ENCODE peak calls at places on chromosomes 3 and 15, in four cellular contexts. One of them, this sample, is unnamed.

GRCh38 chr15:35958936-35959335 is 413.0 kb upstream of the DPH6 start:
- DNase-seq in IMR-90: peak; percentile 12
- DNase-seq in K562: no peak
- DNase-seq in SK-N-SH: no peak
- DNase-seq in this sample: no peak

GRCh38 chr15:85872125-85872524 is 77.4 kb upstream of the KLHL25 start:
- DNase-seq in IMR-90: no peak
- DNase-seq in K562: no peak
- DNase-seq in SK-N-SH: no peak
- DNase-seq in this sample: no peak

GRCh38 chr15:58086479-58086878 is 21.0 kb upstream of the ALDH1A2 start:
- DNase-seq in IMR-90: peak; percentile 15
- DNase-seq in K562: no peak
- DNase-seq in SK-N-SH: no peak
- DNase-seq in this sample: no peak

GRCh38 chr15:77702211-77702957 is 69.7 kb upstream of the LINGO1 start:
- DNase-seq in IMR-90: peak; percentile 18
- DNase-seq in K562: peak; percentile 76
- DNase-seq in SK-N-SH: no peak
- DNase-seq in this sample: peak; percentile 37

GRCh38 chr15:49439678-49440375 is 16.8 kb downstream of the FGF7 start:
- DNase-seq in IMR-90: no peak
- DNase-seq in K562: no peak
- DNase-seq in SK-N-SH: no peak
- DNase-seq in this sample: no peak

GRCh38 chr15:93943607-93944006 is 287.8 kb upstream of the MCTP2 start:
- DNase-seq in IMR-90: no peak
- DNase-seq in K562: no peak
- DNase-seq in SK-N-SH: peak; percentile 9
- DNase-seq in this sample: no peak

GRCh38 chr3:66397745-66398144 is 103.1 kb downstream of the LRIG1 start:
- DNase-seq in IMR-90: peak; percentile 34
- DNase-seq in K562: no peak
- DNase-seq in SK-N-SH: no peak
- DNase-seq in this sample: no peak

GRCh38 chr3:160950954-160951353 is 154.2 kb downstream of the B3GALNT1 start:
- DNase-seq in IMR-90: no peak
- DNase-seq in K562: no peak
- DNase-seq in SK-N-SH: no peak
- DNase-seq in this sample: no peak

GRCh38 chr15:86064326-86064725 is 15.3 kb upstream of the AGBL1 start:
- DNase-seq in IMR-90: no peak
- DNase-seq in K562: no peak
- DNase-seq in SK-N-SH: no peak
- DNase-seq in this sample: no peak

GRCh38 chr3:4752201-4753072 is 226.8 kb upstream of the BHLHE40 start:
- DNase-seq in IMR-90: peak; percentile 10
- DNase-seq in K562: no peak
- DNase-seq in SK-N-SH: no peak
- DNase-seq in this sample: peak; percentile 87

GRCh38 chr3:62672270-62672987 is 202.8 kb downstream of the CADPS start:
- DNase-seq in IMR-90: no peak
- DNase-seq in K562: no peak
- DNase-seq in SK-N-SH: no peak
- DNase-seq in this sample: no peak

GRCh38 chr3:123688241-123688747 is 103.4 kb upstream of the HACD2 start:
- DNase-seq in IMR-90: peak; percentile 97
- DNase-seq in K562: no peak
- DNase-seq in SK-N-SH: no peak
- DNase-seq in this sample: peak; percentile 59

GRCh38 chr15:44569316-44569715 is 32.4 kb downstream of the EIF3J start:
- DNase-seq in IMR-90: no peak
- DNase-seq in K562: no peak
- DNase-seq in SK-N-SH: no peak
- DNase-seq in this sample: no peak
- TF ChIP-seq SMC3 in IMR-90: no peak
- TF ChIP-seq SMC3 in K562: no peak
- TF ChIP-seq SMC3 in SK-N-SH: no peak
- TF ChIP-seq SMC3 in this sample: no peak

GRCh38 chr3:128270559-128271492 is 117.5 kb downstream of the EEFSEC start:
- DNase-seq in IMR-90: no peak
- DNase-seq in K562: no peak
- DNase-seq in SK-N-SH: peak; percentile 51
- DNase-seq in this sample: no peak

GRCh38 chr3:128269796-128270195 is 116.5 kb downstream of the EEFSEC start:
- DNase-seq in IMR-90: no peak
- DNase-seq in K562: no peak
- DNase-seq in SK-N-SH: no peak
- DNase-seq in this sample: no peak

GRCh38 chr3:128266453-128266852 is 113.2 kb downstream of the EEFSEC start:
- DNase-seq in IMR-90: no peak
- DNase-seq in K562: peak; percentile 36
- DNase-seq in SK-N-SH: no peak
- DNase-seq in this sample: no peak

GRCh38 chr3:128269131-128269775 is 116.0 kb downstream of the EEFSEC start:
- DNase-seq in IMR-90: no peak
- DNase-seq in K562: no peak
- DNase-seq in SK-N-SH: no peak
- DNase-seq in this sample: no peak

GRCh38 chr3:128267541-128267940 is 114.3 kb downstream of the EEFSEC start:
- DNase-seq in IMR-90: no peak
- DNase-seq in K562: no peak
- DNase-seq in SK-N-SH: no peak
- DNase-seq in this sample: no peak
- TF ChIP-seq SMC3 in IMR-90: no peak
- TF ChIP-seq SMC3 in K562: no peak
- TF ChIP-seq SMC3 in SK-N-SH: no peak
- TF ChIP-seq SMC3 in this sample: no peak

DNA sequence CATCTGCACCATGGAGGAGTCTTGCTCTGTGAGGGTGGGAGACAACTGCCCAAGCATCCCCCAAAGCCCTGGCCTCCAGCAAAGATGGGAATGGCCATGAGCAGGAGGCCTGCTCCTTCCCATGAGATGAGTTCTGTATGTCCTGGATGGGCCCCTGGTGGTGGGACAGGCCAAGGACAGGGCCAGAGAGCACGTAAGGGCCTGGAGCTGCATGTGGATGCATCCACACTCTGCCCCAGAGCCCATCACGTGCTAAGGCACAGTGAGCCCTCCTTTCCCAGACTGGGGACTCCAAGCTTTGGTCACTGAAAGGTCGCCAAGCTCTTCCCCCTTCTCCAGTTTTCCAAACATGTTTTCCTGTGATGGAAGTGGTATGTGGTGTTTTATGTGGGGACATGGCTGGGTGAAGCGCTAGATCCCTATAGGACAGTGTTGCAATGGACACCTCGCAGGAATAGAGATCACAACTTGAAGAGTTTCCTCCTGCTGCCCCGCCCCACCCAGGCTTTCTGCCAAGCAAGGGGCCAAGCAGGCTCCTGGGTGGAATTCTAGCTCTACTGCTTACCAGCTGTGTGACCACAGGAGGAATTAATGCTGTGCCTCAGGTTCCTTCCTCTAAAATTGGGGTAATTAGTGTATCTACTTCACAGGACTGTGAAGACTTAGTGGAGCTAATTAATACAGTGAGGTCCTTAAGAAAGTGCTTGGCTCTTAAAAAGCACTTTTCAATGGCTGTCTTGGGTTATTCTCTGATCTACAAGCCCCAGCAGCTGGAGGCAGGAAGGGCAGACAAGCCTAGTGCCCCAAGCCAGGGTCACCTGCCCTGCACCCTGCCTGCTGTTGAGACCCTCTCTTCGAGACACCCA is 106.4 kb upstream of the RPL32 start:
- DNase-seq in IMR-90: peak; percentile 68
- DNase-seq in K562: peak; percentile 65
- DNase-seq in SK-N-SH: no peak
- DNase-seq in this sample: no peak
- TF ChIP-seq SMC3 in IMR-90: no peak
- TF ChIP-seq SMC3 in K562: no peak
- TF ChIP-seq SMC3 in SK-N-SH: no peak
- TF ChIP-seq SMC3 in this sample: no peak

GRCh38 chr3:85574306-85574705 is 615.5 kb downstream of the CADM2 start:
- DNase-seq in IMR-90: no peak
- DNase-seq in K562: no peak
- DNase-seq in SK-N-SH: no peak
- DNase-seq in this sample: no peak
- TF ChIP-seq SMC3 in IMR-90: no peak
- TF ChIP-seq SMC3 in K562: no peak
- TF ChIP-seq SMC3 in SK-N-SH: no peak
- TF ChIP-seq SMC3 in this sample: no peak

DNA sequence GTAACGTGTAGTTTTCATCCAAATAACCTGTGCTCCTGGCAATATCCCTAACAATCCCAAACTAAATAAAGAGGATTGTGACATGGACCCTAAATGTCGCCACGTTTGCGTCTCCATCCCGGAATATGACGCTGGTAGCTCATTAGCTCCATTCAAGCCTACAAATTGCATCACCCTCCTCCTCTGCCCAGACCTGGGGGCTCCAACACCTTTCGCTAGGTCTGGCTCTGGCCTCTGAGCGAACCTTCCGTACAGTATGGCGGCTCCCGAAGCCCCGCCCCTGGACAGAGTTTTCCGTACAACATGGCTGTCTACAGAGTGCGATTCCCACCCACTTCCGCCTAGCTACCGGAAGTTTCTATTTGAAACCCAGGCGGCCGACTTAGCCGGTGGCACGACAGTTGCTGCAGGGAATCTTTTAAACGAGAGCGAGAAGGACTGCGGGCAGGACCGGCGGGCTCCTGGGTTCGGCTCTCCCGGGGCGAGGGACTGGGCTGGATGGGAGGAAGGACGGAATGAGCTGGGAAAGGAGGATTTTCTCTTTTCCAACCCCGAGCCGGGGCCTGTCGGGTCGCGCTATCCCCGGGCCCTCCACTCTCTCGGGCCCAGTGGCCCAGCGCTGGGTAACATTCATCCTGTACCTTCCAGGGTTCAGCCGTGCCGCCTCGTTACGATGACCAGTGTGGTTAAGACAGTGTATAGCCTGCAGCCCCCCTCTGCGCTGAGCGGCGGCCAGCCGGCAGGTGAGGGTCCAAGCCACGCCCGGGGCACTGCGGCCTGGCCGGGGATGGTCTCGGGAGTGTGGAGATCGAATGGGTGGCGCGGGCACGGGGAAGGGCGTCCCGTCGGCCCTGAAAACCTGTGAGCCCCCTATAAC is at the start of gene KNSTRN:
- DNase-seq in IMR-90: peak; percentile 93
- DNase-seq in K562: peak; percentile 90
- DNase-seq in SK-N-SH: peak; percentile 95
- DNase-seq in this sample: peak; percentile 80
- TF ChIP-seq SMC3 in IMR-90: no peak
- TF ChIP-seq SMC3 in K562: no peak
- TF ChIP-seq SMC3 in SK-N-SH: no peak
- TF ChIP-seq SMC3 in this sample: no peak

GRCh38 chr3:163056874-163057497 is 1560.4 kb downstream of the OTOL1 start:
- DNase-seq in IMR-90: peak; percentile 19
- DNase-seq in K562: peak; percentile 29
- DNase-seq in SK-N-SH: peak; percentile 47
- DNase-seq in this sample: peak; percentile 36
- TF ChIP-seq SMC3 in IMR-90: peak; percentile 20
- TF ChIP-seq SMC3 in K562: no peak
- TF ChIP-seq SMC3 in SK-N-SH: peak; percentile 48
- TF ChIP-seq SMC3 in this sample: peak; percentile 67

GRCh38 chr15:39539973-39540558 is 40.8 kb upstream of the THBS1 start:
- DNase-seq in IMR-90: no peak
- DNase-seq in K562: no peak
- DNase-seq in SK-N-SH: no peak
- DNase-seq in this sample: no peak

GRCh38 chr15:39546842-39547241 is 34.0 kb upstream of the THBS1 start:
- DNase-seq in IMR-90: no peak
- DNase-seq in K562: no peak
- DNase-seq in SK-N-SH: no peak
- DNase-seq in this sample: no peak

GRCh38 chr15:39542385-39543065 is 38.4 kb upstream of the THBS1 start:
- DNase-seq in IMR-90: no peak
- DNase-seq in K562: no peak
- DNase-seq in SK-N-SH: no peak
- DNase-seq in this sample: no peak

GRCh38 chr15:39539466-39539865 is 41.4 kb upstream of the THBS1 start:
- DNase-seq in IMR-90: peak; percentile 4
- DNase-seq in K562: no peak
- DNase-seq in SK-N-SH: no peak
- DNase-seq in this sample: no peak

GRCh38 chr15:39543651-39544050 is 37.2 kb upstream of the THBS1 start:
- DNase-seq in IMR-90: no peak
- DNase-seq in K562: peak; percentile 22
- DNase-seq in SK-N-SH: no peak
- DNase-seq in this sample: no peak
- TF ChIP-seq SMC3 in IMR-90: no peak
- TF ChIP-seq SMC3 in K562: no peak
- TF ChIP-seq SMC3 in SK-N-SH: no peak
- TF ChIP-seq SMC3 in this sample: no peak

DNA sequence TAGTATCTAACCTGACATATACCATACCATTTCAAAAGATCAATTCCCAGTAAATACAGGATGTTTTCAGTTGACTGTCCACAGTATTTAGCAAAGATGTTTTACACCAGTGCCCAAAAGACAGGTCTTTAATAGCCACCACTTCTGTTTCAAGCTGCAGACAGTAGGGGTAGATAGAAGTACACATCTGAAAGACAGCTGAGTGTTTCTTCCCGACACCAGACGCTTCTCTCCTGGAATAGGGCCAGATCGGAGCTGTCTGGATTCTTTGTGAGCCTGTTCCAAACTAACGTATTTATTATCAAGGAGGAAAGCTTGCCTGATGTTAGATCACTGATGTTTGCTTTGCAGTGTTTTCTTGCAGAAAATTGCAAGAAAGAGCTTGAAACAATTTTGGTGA is 136.1 kb upstream of the RBMS3 start:
- DNase-seq in IMR-90: peak; percentile 65
- DNase-seq in K562: no peak
- DNase-seq in SK-N-SH: peak; percentile 55
- DNase-seq in this sample: no peak
- TF ChIP-seq SMC3 in IMR-90: peak; percentile 38
- TF ChIP-seq SMC3 in K562: no peak
- TF ChIP-seq SMC3 in SK-N-SH: peak; percentile 75
- TF ChIP-seq SMC3 in this sample: no peak

GRCh38 chr3:196323016-196323415 is 5.0 kb upstream of the DYNLT2B start:
- DNase-seq in IMR-90: no peak
- DNase-seq in K562: no peak
- DNase-seq in SK-N-SH: no peak
- DNase-seq in this sample: no peak

GRCh38 chr3:196320110-196320509 is 2.1 kb upstream of the DYNLT2B start:
- DNase-seq in IMR-90: no peak
- DNase-seq in K562: no peak
- DNase-seq in SK-N-SH: no peak
- DNase-seq in this sample: no peak

GRCh38 chr3:196326936-196327335 is 8.9 kb upstream of the DYNLT2B start:
- DNase-seq in IMR-90: no peak
- DNase-seq in K562: no peak
- DNase-seq in SK-N-SH: no peak
- DNase-seq in this sample: no peak

GRCh38 chr3:196321162-196321561 is 3.1 kb upstream of the DYNLT2B start:
- DNase-seq in IMR-90: no peak
- DNase-seq in K562: no peak
- DNase-seq in SK-N-SH: no peak
- DNase-seq in this sample: no peak

DNA sequence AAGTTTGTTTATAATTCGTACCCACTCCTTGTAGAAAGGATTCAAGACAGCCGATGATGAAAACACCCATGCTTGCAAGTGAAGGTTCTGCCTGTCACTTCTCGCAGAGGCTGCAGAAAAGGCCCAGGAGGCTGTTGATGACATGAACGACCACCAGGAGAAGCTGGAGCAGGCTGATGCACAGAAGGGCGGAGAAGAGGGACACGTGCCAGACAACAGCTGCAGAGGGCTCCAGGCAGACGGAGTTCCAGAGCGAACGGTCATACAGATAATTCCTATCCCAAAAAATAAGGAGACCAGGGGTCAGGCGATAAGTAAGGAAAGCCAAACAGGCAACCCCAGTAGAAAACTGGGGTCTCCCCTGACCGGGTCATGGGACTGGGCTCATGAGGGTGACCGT is 5.7 kb upstream of the DYNLT2B start:
- DNase-seq in IMR-90: peak; percentile 47
- DNase-seq in K562: no peak
- DNase-seq in SK-N-SH: peak; percentile 61
- DNase-seq in this sample: no peak
- TF ChIP-seq SMC3 in IMR-90: peak; percentile 11
- TF ChIP-seq SMC3 in K562: no peak
- TF ChIP-seq SMC3 in SK-N-SH: no peak
- TF ChIP-seq SMC3 in this sample: no peak

This sample was measured in A549.